ENCODE peak calls at places on chromosomes 4 and X, in four cellular contexts. Y is hepatocyte, E is type B pancreatic cell, G is choroid plexus epithelial cell. T is an unnamed sample.

GRCh38 chr4:154314248-154314647 is 177.4 kb downstream of the DCHS2 start:
- DNase-seq in Y (peak), G (peak), E (no peak), T (no peak)

GRCh38 chrX:27444093-27444908 is 18.8 kb downstream of the PPP4R3C start:
- DNase-seq in G (no peak), E (no peak), Y (no peak), T (no peak)

GRCh38 chrX:66030505-66031317 is 9.2 kb downstream of the VSIG4 start:
- DNase-seq in E (no peak), G (peak), Y (peak), T (no peak)

GRCh38 chr4:46508216-46508615 is 118.3 kb upstream of the GABRA2 start:
- DNase-seq in G (peak), E (no peak), Y (no peak), T (no peak)

GRCh38 chrX:109537324-109537665 is 651 bp downstream of the NXT2 start:
- DNase-seq in G (peak), Y (peak), E (no peak), T (no peak)

GRCh38 chr4:168480991-168481588 is 798 bp upstream of the DDX60L start:
- DNase-seq in E (no peak), G (peak), Y (peak), T (no peak)

GRCh38 chr4:103450693-103451092 is 252.6 kb upstream of the CENPE start:
- DNase-seq in E (no peak), G (no peak), Y (no peak), T (no peak)

GRCh38 chr4:137946423-137946822 is 295.7 kb downstream of the SLC7A11 start:
- DNase-seq in G (peak), E (no peak), Y (no peak), T (no peak)

GRCh38 chr4:38902695-38903094 is 35.1 kb downstream of the FAM114A1 start:
- DNase-seq in G (peak), E (no peak), Y (peak), T (no peak)

GRCh38 chrX:45208121-45208856 is 7.6 kb upstream of the DIPK2B start:
- DNase-seq in Y (no peak), E (no peak), G (peak), T (no peak)

GRCh38 chr4:133270021-133270570 is 121.0 kb downstream of the PCDH10 start:
- DNase-seq in G (peak), E (no peak), Y (peak), T (no peak)

GRCh38 chr4:147833254-147833653 is 101.4 kb downstream of the ARHGAP10 start:
- DNase-seq in E (no peak), Y (no peak), G (peak), T (no peak)

GRCh38 chrX:136754641-136755040 is 26.1 kb downstream of the ARHGEF6 start:
- DNase-seq in E (no peak), G (no peak), Y (no peak), T (no peak)

GRCh38 chr4:168636506-168637176 is 139.8 kb downstream of the PALLD start:
- DNase-seq in E (no peak), G (peak), Y (no peak), T (no peak)

GRCh38 chr4:107760281-107760947 is 40.4 kb upstream of the PAPSS1 start:
- DNase-seq in E (no peak), Y (peak), G (peak), T (no peak)

GRCh38 chrX:30971761-30972603 is 82.9 kb upstream of the TAB3 start:
- DNase-seq in E (no peak), G (peak), Y (peak), T (no peak)

GRCh38 chr4:173334891-173335754 is 965 bp upstream of the HMGB2 start:
- DNase-seq in E (peak), Y (peak), G (peak), T (no peak)

GRCh38 chr4:156946508-156947197 is 24.9 kb downstream of the PDGFC start:
- DNase-seq in G (peak), Y (peak), E (no peak), T (no peak)

GRCh38 chrX:150365051-150365952 is 2.2 kb downstream of the MAMLD1 start:
- DNase-seq in E (peak), G (peak), Y (peak), T (no peak)

GRCh38 chr4:70583952-70584834 is 7.9 kb upstream of the AMBN start:
- DNase-seq in E (no peak), Y (peak), G (no peak), T (no peak)

GRCh38 chr4:87090305-87090704 is 130.1 kb downstream of the KLHL8 start:
- DNase-seq in E (no peak), Y (no peak), G (no peak), T (no peak)

GRCh38 chrX:65596270-65596669 is 61.7 kb upstream of the LAS1L start:
- DNase-seq in E (no peak), Y (no peak), G (peak), T (no peak)

GRCh38 chr4:154124539-154125255 is 335.8 kb upstream of the SFRP2 start:
- DNase-seq in G (peak), Y (no peak), E (no peak), T (no peak)

GRCh38 chr4:140267576-140267975 is 105.9 kb upstream of the SCOC start:
- DNase-seq in G (peak), Y (peak), E (no peak), T (no peak)

GRCh38 chrX:30982467-30982866 is 89.4 kb downstream of the FTHL17 start:
- DNase-seq in E (no peak), G (no peak), Y (no peak), T (no peak)

GRCh38 chrX:102599950-102600579 is 750 bp downstream of the ARMCX5 start:
- DNase-seq in G (peak), E (no peak), Y (peak), T (no peak)

GRCh38 chrX:96407501-96407900 is 277.1 kb upstream of the DIAPH2 start:
- DNase-seq in E (no peak), G (peak), Y (peak), T (no peak)

GRCh38 chrX:49177338-49177833 is 5.7 kb downstream of the PLP2 start:
- DNase-seq in E (no peak), G (no peak), Y (no peak), T (no peak)

GRCh38 chrX:2501246-2502102 is 698 bp upstream of the DHRSX start:
- DNase-seq in E (no peak), G (no peak), Y (no peak), T (no peak)

GRCh38 chrX:25941559-25942250 is 196.4 kb upstream of the MAGEB18 start:
- DNase-seq in G (no peak), E (no peak), Y (no peak), T (no peak)

GRCh38 chr4:119678761-119679160 is 50.2 kb upstream of the PDE5A start:
- DNase-seq in G (peak), Y (no peak), E (no peak), T (no peak)

GRCh38 chr4:4780634-4781287 is 78.7 kb upstream of the MSX1 start:
- DNase-seq in Y (no peak), E (no peak), G (peak), T (no peak)

GRCh38 chr4:139789096-139789495 is 123.5 kb downstream of the MGST2 start:
- DNase-seq in Y (no peak), E (no peak), G (no peak), T (no peak)

GRCh38 chrX:44903107-44903506 is 30.1 kb downstream of the KDM6A start:
- DNase-seq in E (no peak), Y (no peak), G (peak), T (no peak)

GRCh38 chrX:57232658-57233360 is 53.7 kb upstream of the FAAH2 start:
- DNase-seq in E (no peak), G (no peak), Y (no peak), T (no peak)

GRCh38 chr4:20338841-20339240 is 87.1 kb downstream of the SLIT2 start:
- DNase-seq in G (peak), E (no peak), Y (no peak), T (no peak)

GRCh38 chr4:20337261-20337664 is 85.6 kb downstream of the SLIT2 start:
- DNase-seq in G (peak), Y (no peak), E (no peak), T (no peak)

GRCh38 chr4:20341121-20341758 is 89.5 kb downstream of the SLIT2 start:
- DNase-seq in E (no peak), G (no peak), Y (no peak), T (no peak)
- TF ChIP-seq CTCF in E (no peak), G (no peak), Y (no peak), T (no peak)

DNA sequence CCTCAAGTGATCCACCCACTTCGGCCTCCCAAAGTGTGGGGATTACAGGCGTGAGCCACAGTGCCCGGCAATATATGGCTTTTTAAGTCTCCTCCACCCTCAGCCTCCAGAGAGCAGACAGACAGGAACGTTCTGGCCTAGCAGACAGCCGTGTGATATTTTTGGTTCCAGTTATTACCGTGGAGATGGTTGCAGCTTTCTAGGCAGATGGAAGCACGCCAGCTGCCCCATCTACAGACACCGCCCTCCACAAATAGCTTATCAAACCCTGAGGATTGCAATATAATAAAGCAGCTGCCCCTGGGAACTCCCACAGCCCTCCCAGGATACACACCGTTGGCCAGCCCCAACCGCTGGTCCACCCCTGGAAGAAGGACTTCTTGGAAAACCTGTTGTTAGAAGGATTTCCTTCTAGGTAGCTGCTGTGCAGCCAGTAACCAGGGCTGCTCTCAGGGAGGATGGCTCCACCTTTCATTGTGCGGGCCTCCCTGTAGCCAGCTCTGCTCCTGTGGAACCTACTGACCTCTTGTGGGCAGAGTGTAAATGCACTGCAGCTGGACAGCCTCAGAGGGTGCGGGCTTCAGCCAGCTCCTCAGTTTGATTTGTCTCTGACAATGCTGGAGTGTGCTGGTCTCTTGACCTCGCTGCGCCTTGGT is 44.0 kb downstream of the SLC25A5 start:
- DNase-seq in G (peak), Y (peak), E (no peak), T (no peak)
- TF ChIP-seq CTCF in G (peak), Y (peak), E (peak), T (no peak)

DNA sequence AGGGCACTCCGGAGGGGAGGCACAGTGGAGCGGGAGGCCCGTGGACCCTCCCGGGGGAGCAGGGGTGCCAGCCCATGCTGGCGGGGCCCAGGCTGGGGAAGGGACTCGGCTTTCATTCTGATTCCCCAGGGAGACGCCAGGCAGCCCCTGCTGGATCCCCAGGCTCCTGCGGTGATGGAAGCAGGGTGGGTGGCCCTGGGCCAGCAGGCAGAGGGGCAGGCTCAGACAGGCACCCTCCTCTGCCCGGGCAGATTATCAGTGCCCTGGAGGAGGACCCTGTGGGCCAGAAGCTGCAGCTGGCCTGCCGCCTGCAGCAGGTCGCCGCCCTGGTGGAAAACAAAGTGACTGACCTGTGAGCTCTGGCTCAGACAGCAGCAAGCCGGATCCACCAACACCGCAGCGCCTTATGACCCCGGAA is 2.1 kb upstream of the SRPK3 start:
- DNase-seq in Y (no peak), E (no peak), G (no peak), T (no peak)
- TF ChIP-seq CTCF in Y (no peak), E (peak), G (no peak), T (no peak)

DNA sequence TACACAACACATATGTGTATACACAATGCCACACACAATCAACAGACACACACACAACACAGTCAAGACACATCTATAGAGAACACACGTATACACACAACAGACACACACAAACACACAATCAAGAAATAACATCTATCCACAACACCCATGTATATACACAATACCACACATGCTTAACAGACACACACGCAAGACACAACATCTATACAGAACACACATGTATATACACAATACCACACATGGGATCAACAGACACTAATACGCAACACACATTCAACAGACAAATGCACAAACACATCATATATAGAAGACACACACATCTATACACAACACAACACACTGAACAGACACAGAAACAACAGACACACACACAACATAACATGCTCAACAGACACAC is 234.8 kb downstream of the SHOX start:
- DNase-seq in G (no peak), Y (no peak), E (no peak), T (no peak)
- TF ChIP-seq CTCF in G (no peak), Y (no peak), E (no peak), T (no peak)

GRCh38 chr4:152436384-152436783 is 99.5 kb downstream of the FBXW7 start:
- DNase-seq in E (no peak), Y (no peak), G (no peak), T (no peak)
- TF ChIP-seq CTCF in E (no peak), Y (no peak), G (no peak), T (no peak)

GRCh38 chrX:40552768-40553167 is 28.0 kb upstream of the ATP6AP2 start:
- DNase-seq in E (no peak), G (peak), Y (no peak), T (no peak)
- TF ChIP-seq CTCF in E (peak), G (peak), Y (peak), T (no peak)

DNA sequence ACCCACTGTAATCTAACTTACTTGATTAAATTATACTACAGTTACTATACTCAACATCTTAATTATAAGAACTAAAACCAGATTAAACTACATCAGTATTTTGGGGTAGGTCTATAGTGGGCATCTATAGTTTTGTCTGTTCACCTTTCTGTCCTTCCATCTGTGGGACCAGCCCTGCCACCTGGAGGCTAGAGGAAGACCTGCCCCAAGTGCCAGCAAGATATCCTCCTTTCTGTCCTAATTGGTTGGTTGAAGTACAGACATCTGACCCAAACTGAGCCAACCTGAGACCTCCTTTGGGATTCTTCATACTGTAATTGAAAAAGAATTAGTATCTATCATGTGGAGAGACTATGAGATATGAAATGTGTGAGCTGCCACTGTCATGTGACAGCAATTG is 172.2 kb upstream of the TLL1 start:
- DNase-seq in G (peak), Y (no peak), E (no peak), T (no peak)
- TF ChIP-seq CTCF in G (peak), Y (peak), E (peak), T (no peak)

T was measured in omental fat pad.